ENCODE peak calls at places on chromosome 11, in four cellular contexts. O is epithelial cell of prostate, V is hepatocyte, L is dorsolateral prefrontal cortex. C is an unnamed sample.

GRCh38 chr11:36053901-36054300 is 110.0 kb downstream of the LDLRAD3 start:
- DNase-seq in L (no peak), V (no peak), O (no peak), C (no peak)

GRCh38 chr11:69817265-69818236 is 1.7 kb downstream of the FGF3 start:
- DNase-seq in V (no peak), L (no peak), O (no peak), C (no peak)

GRCh38 chr11:76209956-76210885 is 3.9 kb upstream of the WNT11 start:
- DNase-seq in V (peak), L (peak), O (no peak), C (no peak)

GRCh38 chr11:76166314-76166713 is 40.0 kb downstream of the WNT11 start:
- DNase-seq in L (no peak), V (no peak), O (no peak), C (no peak)

GRCh38 chr11:126090452-126090851 is 27.8 kb upstream of the CDON start:
- DNase-seq in V (no peak), L (no peak), O (no peak), C (no peak)

GRCh38 chr11:28146123-28146751 is 38.0 kb downstream of the METTL15 start:
- DNase-seq in L (no peak), O (peak), V (peak), C (no peak)

GRCh38 chr11:17154409-17155159 is 53.2 kb downstream of the PIK3C2A start:
- DNase-seq in V (no peak), L (no peak), O (no peak), C (no peak)

GRCh38 chr11:12680246-12680939 is 6.2 kb downstream of the TEAD1 start:
- DNase-seq in L (peak), V (peak), O (peak), C (peak)

GRCh38 chr11:102343789-102344188 is 3.2 kb upstream of the BIRC2 start:
- DNase-seq in O (no peak), V (no peak), L (no peak), C (no peak)

GRCh38 chr11:65590240-65590738 is 5.3 kb downstream of the KCNK7 start:
- DNase-seq in O (no peak), L (no peak), V (no peak), C (no peak)

GRCh38 chr11:102911758-102912481 is 37.1 kb upstream of the MMP12 start:
- DNase-seq in V (no peak), O (no peak), L (no peak), C (no peak)

GRCh38 chr11:133947298-133947905 is 9.4 kb downstream of the IGSF9B start:
- DNase-seq in V (peak), L (no peak), O (no peak), C (no peak)

GRCh38 chr11:71283960-71284359 is 31.6 kb upstream of the SHANK2 start:
- DNase-seq in O (peak), V (peak), L (no peak), C (no peak)

GRCh38 chr11:128733440-128734115 is 39.7 kb downstream of the FLI1 start:
- DNase-seq in O (no peak), V (no peak), L (no peak), C (no peak)

GRCh38 chr11:1767399-1768140 is 3.8 kb upstream of the CTSD start:
- DNase-seq in V (no peak), O (no peak), L (no peak), C (no peak)

GRCh38 chr11:112294688-112295340 is 34.2 kb upstream of the PLET1 start:
- DNase-seq in V (no peak), O (no peak), L (no peak), C (no peak)

GRCh38 chr11:44556735-44557409 is 8.6 kb upstream of the CD82 start:
- DNase-seq in O (no peak), L (peak), V (peak), C (peak)

GRCh38 chr11:86800076-86800955 is at the start of gene PRSS23:
- DNase-seq in O (no peak), L (peak), V (peak), C (no peak)

GRCh38 chr11:66113132-66113856 is 43.2 kb downstream of the PACS1 start:
- DNase-seq in V (peak), O (no peak), L (no peak), C (no peak)

GRCh38 chr11:75454987-75455386 is 22.0 kb upstream of the KLHL35 start:
- DNase-seq in L (no peak), V (no peak), O (no peak), C (no peak)

GRCh38 chr11:65921876-65922275 is 2.6 kb downstream of the DRAP1 start:
- DNase-seq in V (no peak), L (no peak), O (no peak), C (no peak)

GRCh38 chr11:134037093-134037908 is 31.6 kb upstream of the JAM3 start:
- DNase-seq in O (no peak), V (peak), L (peak), C (peak)

GRCh38 chr11:121895919-121896318 is 220.1 kb downstream of the BLID start:
- DNase-seq in O (no peak), L (no peak), V (no peak), C (no peak)

GRCh38 chr11:78346799-78347198 is 70.8 kb downstream of the GAB2 start:
- DNase-seq in V (no peak), O (no peak), L (no peak), C (no peak)

GRCh38 chr11:100719809-100720221 is 32.7 kb downstream of the ARHGAP42 start:
- DNase-seq in O (peak), L (peak), V (peak), C (peak)

GRCh38 chr11:96310236-96310635 is 32.8 kb downstream of the MAML2 start:
- DNase-seq in O (no peak), L (no peak), V (no peak), C (no peak)

GRCh38 chr11:125410091-125410490 is 86.0 kb downstream of the FEZ1 start:
- DNase-seq in O (no peak), V (peak), L (no peak), C (no peak)

GRCh38 chr11:44066732-44067131 is 662 bp downstream of the ACCS start:
- DNase-seq in L (no peak), V (peak), O (peak), C (no peak)

GRCh38 chr11:20161230-20161918 is 1.1 kb upstream of the DBX1 start:
- DNase-seq in O (no peak), L (no peak), V (peak), C (no peak)

DNA sequence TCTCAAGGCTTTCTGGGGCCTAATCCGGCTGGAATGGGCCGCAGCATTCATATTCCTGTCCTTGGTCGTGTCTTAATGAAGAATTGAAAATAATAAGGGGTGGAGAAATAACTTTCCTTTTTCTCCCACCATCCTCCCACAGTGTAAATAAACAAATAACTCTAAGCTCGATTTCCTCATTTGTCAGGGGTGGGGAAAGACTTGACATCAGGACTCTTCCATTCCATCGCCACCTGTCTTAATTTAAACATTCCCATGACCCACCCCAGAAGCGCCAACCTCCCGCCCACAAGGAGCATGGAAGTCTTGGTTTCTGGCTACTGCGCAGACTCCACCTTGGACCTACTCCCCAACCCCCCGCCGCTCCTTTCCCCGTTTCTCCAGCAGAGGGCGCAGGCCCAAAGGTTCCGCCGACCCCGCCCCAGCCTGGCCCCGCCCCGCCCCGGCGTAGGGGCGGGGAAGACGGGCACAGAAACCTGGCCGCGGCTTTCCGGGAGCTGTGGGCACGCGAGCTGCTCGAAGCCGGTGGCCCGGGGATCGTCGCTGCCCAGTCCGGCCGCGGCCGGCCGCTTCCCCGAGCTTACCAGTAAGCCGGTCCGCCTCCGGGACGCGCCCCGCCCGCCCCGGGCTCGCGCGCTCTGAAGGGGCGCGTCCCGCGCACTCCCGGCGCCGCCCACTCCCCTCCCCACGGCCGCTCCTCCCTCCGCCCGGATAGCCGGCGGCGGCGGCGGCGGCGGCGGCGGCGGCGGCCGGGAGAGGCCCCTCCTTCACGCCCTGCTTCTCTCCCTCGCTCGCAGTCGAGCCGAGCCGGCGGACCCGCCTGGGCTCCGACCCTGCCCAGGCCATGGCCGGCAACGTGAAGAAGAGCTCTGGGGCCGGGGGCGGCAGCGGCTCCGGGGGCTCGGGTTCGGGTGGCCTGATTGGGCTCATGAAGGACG is at the start of gene CBL:
- DNase-seq in O (no peak), L (peak), V (peak), C (peak)
- H3K27ac ChIP-seq in O (peak), L (peak), V (peak), C (peak)

GRCh38 chr11:94152678-94153065 is 24.0 kb downstream of the PANX1 start:
- DNase-seq in O (no peak), V (no peak), L (no peak), C (no peak)

GRCh38 chr11:94153320-94153719 is 24.7 kb downstream of the PANX1 start:
- DNase-seq in O (no peak), L (no peak), V (peak), C (no peak)

GRCh38 chr11:94151311-94151710 is 22.7 kb downstream of the PANX1 start:
- DNase-seq in L (no peak), V (peak), O (no peak), C (no peak)

GRCh38 chr11:94150704-94151103 is 22.1 kb downstream of the PANX1 start:
- DNase-seq in L (no peak), O (no peak), V (no peak), C (no peak)

DNA sequence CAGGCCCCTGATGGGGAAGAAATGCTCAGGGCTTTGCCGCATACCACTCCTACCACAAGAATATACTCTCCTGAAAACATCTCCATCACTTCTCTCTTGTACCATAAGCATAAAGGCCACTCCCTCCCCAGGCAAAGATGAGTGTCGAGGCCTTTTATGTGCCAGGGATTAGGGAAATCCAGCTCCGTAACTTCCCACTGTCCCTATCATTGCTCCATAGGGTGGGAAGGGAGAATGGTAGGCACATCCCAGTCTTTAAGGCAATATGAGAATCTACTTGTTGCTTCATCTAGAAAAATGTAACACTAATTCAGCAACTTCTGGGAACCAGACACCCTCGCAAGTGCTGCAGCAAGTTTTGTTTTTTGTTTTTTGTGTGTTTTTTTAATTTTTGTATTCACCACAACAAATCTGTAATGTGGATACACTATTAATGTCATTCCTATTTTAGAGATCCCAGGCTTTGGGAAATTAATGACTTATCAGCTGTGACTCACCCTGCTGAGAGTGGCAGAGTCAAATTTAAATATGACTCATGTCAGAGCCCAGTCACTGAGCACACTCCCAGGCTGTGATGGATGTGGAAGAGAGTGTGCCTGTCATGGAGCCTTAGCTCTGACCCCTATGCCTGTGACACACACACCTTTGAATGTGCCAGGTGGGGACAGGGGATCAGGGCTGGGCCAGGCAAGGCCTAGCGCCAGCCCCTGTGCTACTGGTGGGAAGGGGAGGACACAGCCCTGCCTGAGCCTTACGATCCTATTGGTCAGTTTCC is 23.4 kb downstream of the PANX1 start:
- DNase-seq in O (no peak), V (peak), L (peak), C (no peak)
- H3K27ac ChIP-seq in O (no peak), V (peak), L (no peak), C (no peak)

DNA sequence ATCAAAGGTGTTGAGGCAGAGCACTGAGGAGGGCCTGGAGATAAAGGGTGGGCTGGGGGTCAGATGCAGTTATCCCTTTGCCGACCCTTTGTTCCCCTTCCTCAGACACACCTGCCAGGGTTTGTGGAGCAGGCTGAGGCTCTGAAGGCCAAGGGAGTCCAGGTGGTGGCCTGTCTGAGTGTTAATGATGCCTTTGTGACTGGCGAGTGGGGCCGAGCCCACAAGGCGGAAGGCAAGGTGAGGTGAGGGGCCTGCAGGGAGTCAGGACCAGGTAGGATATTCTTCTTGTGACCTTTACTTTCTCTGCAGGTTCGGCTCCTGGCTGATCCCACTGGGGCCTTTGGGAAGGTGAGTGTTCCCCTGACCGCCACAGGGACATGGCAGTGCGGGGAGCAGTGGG is 2.6 kb downstream of the PRDX5 start:
- DNase-seq in V (peak), L (no peak), O (no peak), C (no peak)
- H3K27ac ChIP-seq in V (peak), L (no peak), O (peak), C (no peak)

GRCh38 chr11:24406389-24406788 is 90.5 kb upstream of the LUZP2 start:
- DNase-seq in O (no peak), L (no peak), V (no peak), C (no peak)
- H3K27ac ChIP-seq in O (no peak), L (no peak), V (no peak), C (no peak)

GRCh38 chr11:117089685-117090084 is 8.5 kb downstream of the SIK3 start:
- DNase-seq in V (no peak), L (no peak), O (no peak), C (no peak)

GRCh38 chr11:117090111-117090706 is 8.0 kb downstream of the SIK3 start:
- DNase-seq in O (no peak), V (no peak), L (no peak), C (no peak)

GRCh38 chr11:117092951-117093590 is 5.2 kb downstream of the SIK3 start:
- DNase-seq in V (no peak), L (no peak), O (no peak), C (no peak)

GRCh38 chr11:117094776-117095175 is 3.5 kb downstream of the SIK3 start:
- DNase-seq in V (peak), O (no peak), L (peak), C (no peak)

GRCh38 chr11:117091753-117092477 is 6.3 kb downstream of the SIK3 start:
- DNase-seq in L (no peak), O (no peak), V (no peak), C (no peak)
- H3K27ac ChIP-seq in L (peak), O (no peak), V (no peak), C (peak)

GRCh38 chr11:64251722-64251985 is 324 bp downstream of the PLCB3 start:
- DNase-seq in V (no peak), L (no peak), O (no peak), C (no peak)

GRCh38 chr11:64249563-64250405 is 1.5 kb upstream of the PLCB3 start:
- DNase-seq in O (no peak), V (no peak), L (no peak), C (no peak)

GRCh38 chr11:64250406-64250874 is 890 bp upstream of the PLCB3 start:
- DNase-seq in L (no peak), O (no peak), V (no peak), C (no peak)

GRCh38 chr11:64251986-64252837 is 882 bp downstream of the PLCB3 start:
- DNase-seq in V (peak), O (no peak), L (no peak), C (no peak)

GRCh38 chr11:64250875-64251721 is at the start of gene PLCB3:
- DNase-seq in O (no peak), L (no peak), V (peak), C (peak)
- H3K27ac ChIP-seq in O (peak), L (no peak), V (peak), C (peak)